ENCODE peak calls at places on chromosome 22, in nine cellular contexts. U is Peyer's patch, B is activated T-cell treated with anti-CD3 and anti-CD28 coated beads for 1 hour, N is GM23338, G is epithelial cell of prostate, F is right atrium auricular region, J is Panc1, V is HCEC 1CT, H is NCI-H1092. S is an unnamed sample.

GRCh38 chr22:40498454-40499186 is 128.2 kb downstream of the SGSM3 start:
- DNase-seq in U (no peak), B (no peak), N (peak; percentile 36), G (peak; percentile 96), F (no peak), J (peak; percentile 98), V (peak; percentile 94), H (no peak), S (no peak)

GRCh38 chr22:38262051-38262795 is 10.6 kb downstream of the TMEM184B start:
- DNase-seq in U (peak; percentile 79), B (peak; percentile 18), N (peak; percentile 85), G (no peak), F (no peak), J (no peak), V (peak; percentile 36), H (peak; percentile 4), S (no peak)

GRCh38 chr22:33047744-33048143 is 10.4 kb downstream of the SYN3 start:
- DNase-seq in U (no peak), B (no peak), N (no peak), G (no peak), F (no peak), J (no peak), V (no peak), H (no peak), S (no peak)

GRCh38 chr22:40215266-40215665 is 37.5 kb downstream of the TNRC6B start:
- DNase-seq in U (no peak), B (no peak), N (no peak), G (no peak), F (no peak), J (no peak), V (no peak), H (no peak), S (no peak)

GRCh38 chr22:46072030-46072881 is 78.1 kb upstream of the PPARA start:
- DNase-seq in U (peak; percentile 92), B (no peak), N (peak; percentile 60), G (no peak), F (no peak), J (no peak), V (peak; percentile 65), H (no peak), S (no peak)

GRCh38 chr22:38653741-38654140 is 2.5 kb downstream of the FAM227A start:
- DNase-seq in U (no peak), B (no peak), N (no peak), G (no peak), F (no peak), J (no peak), V (no peak), H (no peak), S (no peak)

GRCh38 chr22:44131989-44132685 is 48.6 kb upstream of the PARVG start:
- DNase-seq in U (no peak), B (no peak), N (no peak), G (no peak), F (no peak), J (no peak), V (no peak), H (no peak), S (no peak)

GRCh38 chr22:38346506-38346905 is 29.3 kb upstream of the CSNK1E start:
- DNase-seq in U (no peak), B (no peak), N (no peak), G (no peak), F (peak; percentile 55), J (no peak), V (no peak), H (no peak), S (peak; percentile 30)

GRCh38 chr22:45105281-45105700 is 58.4 kb upstream of the NUP50 start:
- DNase-seq in U (no peak), B (no peak), N (no peak), G (peak; percentile 98), F (no peak), J (peak; percentile 55), V (peak; percentile 97), H (no peak), S (no peak)

GRCh38 chr22:27116295-27116694 is 458.9 kb downstream of the MIAT start:
- DNase-seq in U (no peak), B (no peak), N (no peak), G (no peak), F (no peak), J (no peak), V (no peak), H (peak; percentile 34), S (no peak)

GRCh38 chr22:35538801-35539321 is 1.8 kb upstream of the RASD2 start:
- DNase-seq in U (no peak), B (peak; percentile 11), N (peak; percentile 81), G (no peak), F (no peak), J (no peak), V (no peak), H (no peak), S (no peak)

GRCh38 chr22:50190182-50190951 is 4.7 kb downstream of the TRABD start:
- DNase-seq in U (peak; percentile 92), B (peak; percentile 67), N (peak; percentile 81), G (peak; percentile 48), F (peak; percentile 79), J (no peak), V (no peak), H (peak; percentile 17), S (peak; percentile 93)

GRCh38 chr22:21032037-21032842 is at the start of gene SLC7A4:
- DNase-seq in U (no peak), B (no peak), N (peak; percentile 51), G (no peak), F (no peak), J (no peak), V (no peak), H (no peak), S (no peak)

GRCh38 chr22:49826603-49827306 is 918 bp downstream of the BRD1 start:
- DNase-seq in U (peak; percentile 73), B (peak; percentile 22), N (peak; percentile 51), G (no peak), F (no peak), J (no peak), V (peak; percentile 36), H (no peak), S (no peak)

GRCh38 chr22:23285734-23286133 is 105.4 kb downstream of the BCR start:
- DNase-seq in U (no peak), B (no peak), N (no peak), G (no peak), F (no peak), J (no peak), V (no peak), H (no peak), S (no peak)

GRCh38 chr22:39510529-39511149 is 8.5 kb downstream of the MIEF1 start:
- DNase-seq in U (no peak), B (no peak), N (peak; percentile 77), G (no peak), F (no peak), J (no peak), V (no peak), H (no peak), S (no peak)

GRCh38 chr22:50146440-50147228 is 23.9 kb upstream of the PANX2 start:
- DNase-seq in U (peak; percentile 82), B (no peak), N (no peak), G (no peak), F (peak; percentile 72), J (no peak), V (peak; percentile 77), H (no peak), S (no peak)

GRCh38 chr22:47192106-47192650 is 429.7 kb downstream of the TBC1D22A start:
- DNase-seq in U (peak; percentile 57), B (no peak), N (no peak), G (no peak), F (no peak), J (no peak), V (no peak), H (no peak), S (peak; percentile 37)

GRCh38 chr22:46660604-46661201 is 40.5 kb downstream of the GRAMD4 start:
- DNase-seq in U (peak; percentile 87), B (no peak), N (peak; percentile 53), G (no peak), F (no peak), J (no peak), V (no peak), H (no peak), S (no peak)

GRCh38 chr22:22763512-22763911 is 119.1 kb downstream of the GGTLC2 start:
- DNase-seq in U (no peak), B (no peak), N (no peak), G (no peak), F (no peak), J (no peak), V (no peak), H (no peak), S (no peak)

GRCh38 chr22:45199723-45200122 is 36.0 kb downstream of the NUP50 start:
- DNase-seq in U (no peak), B (no peak), N (no peak), G (no peak), F (no peak), J (no peak), V (no peak), H (no peak), S (no peak)

GRCh38 chr22:46800102-46800857 is 37.8 kb downstream of the TBC1D22A start:
- DNase-seq in U (peak; percentile 33), B (no peak), N (no peak), G (no peak), F (no peak), J (no peak), V (no peak), H (no peak), S (no peak)

GRCh38 chr22:44092636-44093220 is 68.6 kb downstream of the PARVB start:
- DNase-seq in U (no peak), B (no peak), N (no peak), G (no peak), F (no peak), J (no peak), V (no peak), H (no peak), S (no peak)

GRCh38 chr22:44403930-44404329 is 91.2 kb upstream of the SHISAL1 start:
- DNase-seq in U (peak; percentile 28), B (no peak), N (no peak), G (no peak), F (no peak), J (no peak), V (no peak), H (no peak), S (no peak)

GRCh38 chr22:47061226-47061625 is 298.8 kb downstream of the TBC1D22A start:
- DNase-seq in U (no peak), B (no peak), N (no peak), G (no peak), F (no peak), J (no peak), V (no peak), H (no peak), S (no peak)